ENCODE peak calls at places on chromosomes 2 and 18, in eight cellular contexts. A, N, P, R, M, Q, G and H are unnamed samples. For H3K4me1, the result is how much of the 10 kb centered on the place peaks cover.

GRCh38 chr2:159612255-159612901 is 4.0 kb downstream of the BAZ2B start:
- DNase-seq in M (no peak), R (peak), Q (no peak), P (peak), N (no peak), G (no peak), A (no peak), H (no peak)

GRCh38 chr2:127627740-127628571 is 18.0 kb upstream of the GPR17 start:
- DNase-seq in Q (no peak), N (no peak), P (no peak), R (no peak), M (no peak), G (no peak), A (no peak), H (no peak)

GRCh38 chr2:111145103-111145760 is 24.5 kb downstream of the BCL2L11 start:
- DNase-seq in Q (no peak), M (no peak), A (no peak), R (no peak), G (no peak), P (no peak), N (no peak), H (no peak)

GRCh38 chr18:55338955-55339662 is 248.9 kb downstream of the TCF4 start:
- DNase-seq in M (no peak), A (no peak), N (peak), R (peak), P (no peak), G (no peak), Q (no peak), H (no peak)

GRCh38 chr2:240440251-240440650 is 4.8 kb downstream of the GPC1 start:
- DNase-seq in P (no peak), Q (peak), R (no peak), G (no peak), A (no peak), M (no peak), N (no peak), H (no peak)

GRCh38 chr2:43228341-43228751 is 1.9 kb upstream of the ZFP36L2 start:
- DNase-seq in A (no peak), M (no peak), Q (no peak), P (no peak), G (no peak), R (peak), N (no peak), H (no peak)

GRCh38 chr2:63343397-63344109 is 244.7 kb downstream of the WDPCP start:
- DNase-seq in Q (no peak), R (no peak), P (no peak), G (no peak), A (no peak), N (no peak), M (no peak), H (no peak)

GRCh38 chr2:3338360-3338759 is 39.3 kb downstream of the EIPR1 start:
- DNase-seq in M (no peak), Q (no peak), P (no peak), A (no peak), R (no peak), N (no peak), G (no peak), H (no peak)

GRCh38 chr2:96161785-96162367 is 16.6 kb upstream of the DUSP2 start:
- DNase-seq in P (no peak), R (peak), G (no peak), M (no peak), Q (no peak), N (no peak), A (no peak), H (no peak)

GRCh38 chr2:130875935-130876334 is 39.2 kb downstream of the ARHGEF4 start:
- DNase-seq in N (no peak), Q (no peak), P (no peak), G (no peak), A (no peak), M (no peak), R (no peak), H (no peak)

DNA sequence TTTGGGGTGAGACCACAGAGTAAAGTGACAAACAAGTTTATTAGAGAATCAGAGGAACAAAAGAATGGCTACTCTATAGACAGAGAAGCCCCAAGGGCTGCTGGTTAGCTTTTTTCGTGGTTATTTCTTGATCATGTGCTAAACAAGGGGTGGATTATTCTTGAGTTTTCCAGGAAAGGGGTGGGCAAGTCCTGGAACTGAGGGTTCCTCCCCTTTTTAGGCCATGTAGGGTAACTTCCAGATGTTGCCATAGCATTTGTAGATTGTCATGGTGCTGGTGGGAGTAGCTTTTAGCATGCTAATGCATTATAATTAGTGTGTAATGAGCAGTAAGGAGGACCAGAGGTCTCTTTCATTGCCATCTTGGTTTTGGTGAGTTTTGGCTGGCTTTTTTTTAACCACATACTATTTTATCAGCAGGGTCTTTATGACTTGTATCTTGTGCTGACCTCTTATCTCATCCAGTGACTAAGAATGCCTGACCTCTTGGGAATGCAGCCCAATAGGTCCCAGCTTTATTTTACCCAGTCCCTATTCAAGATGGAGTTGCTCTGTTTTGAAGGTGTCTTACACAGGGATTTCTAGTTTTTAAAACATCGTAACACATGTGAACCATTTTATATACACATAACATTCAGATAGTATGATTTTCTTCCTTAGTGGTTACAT is 77.8 kb downstream of the MYO1B start:
- DNase-seq in P (no peak), N (no peak), Q (no peak), M (no peak), A (peak), G (no peak), R (no peak), H (no peak)
- H3K4me1 ChIP-seq in P (under half), N (half or more), Q (under half), M (under half), A (under half), G (under half), R (under half), H (under half)

GRCh38 chr2:181848356-181848876 is 43.1 kb upstream of the ITPRID2 start:
- DNase-seq in Q (no peak), A (no peak), N (peak), G (no peak), M (no peak), R (no peak), P (no peak), H (no peak)
- H3K4me1 ChIP-seq in Q (under half), A (under half), N (under half), G (under half), M (under half), R (under half), P (under half), H (under half)

GRCh38 chr2:54469484-54470053 is 13.4 kb downstream of the SPTBN1 start:
- DNase-seq in R (no peak), G (no peak), A (no peak), N (no peak), M (no peak), P (no peak), Q (no peak), H (no peak)
- H3K4me1 ChIP-seq in R (under half), G (under half), A (half or more), N (under half), M (under half), P (under half), Q (under half), H (under half)

GRCh38 chr2:55106148-55106547 is 55.9 kb upstream of the RTN4 start:
- DNase-seq in N (no peak), A (no peak), Q (no peak), G (no peak), P (no peak), R (no peak), M (no peak), H (no peak)
- H3K4me1 ChIP-seq in N (under half), A (half or more), Q (under half), G (under half), P (under half), R (under half), M (under half), H (under half)